ENCODE peak calls at places on chromosome 7, in four cellular contexts. One of them, this sample, is unnamed.

GRCh38 chr7:128937647-128938523 is at the start of gene IRF5:
- DNase-seq in body of pancreas: peak; percentile 82
- DNase-seq in heart left ventricle: peak; percentile 50
- DNase-seq in thyroid gland: peak; percentile 66
- DNase-seq in this sample: no peak

GRCh38 chr7:2824678-2825461 is 19.2 kb downstream of the GNA12 start:
- DNase-seq in body of pancreas: no peak
- DNase-seq in heart left ventricle: no peak
- DNase-seq in thyroid gland: no peak
- DNase-seq in this sample: peak; percentile 28

GRCh38 chr7:73995330-73995729 is 32.6 kb upstream of the ELN start:
- DNase-seq in body of pancreas: no peak
- DNase-seq in heart left ventricle: no peak
- DNase-seq in thyroid gland: no peak
- DNase-seq in this sample: no peak

GRCh38 chr7:28423919-28424514 is 11.7 kb downstream of the CREB5 start:
- DNase-seq in body of pancreas: no peak
- DNase-seq in heart left ventricle: no peak
- DNase-seq in thyroid gland: no peak
- DNase-seq in this sample: no peak

GRCh38 chr7:78260826-78261225 is 462.3 kb downstream of the PHTF2 start:
- DNase-seq in body of pancreas: no peak
- DNase-seq in heart left ventricle: no peak
- DNase-seq in thyroid gland: no peak
- DNase-seq in this sample: no peak

GRCh38 chr7:108459922-108460551 is 3.8 kb upstream of the NRCAM start:
- DNase-seq in body of pancreas: peak; percentile 48
- DNase-seq in heart left ventricle: no peak
- DNase-seq in thyroid gland: peak; percentile 34
- DNase-seq in this sample: peak; percentile 38

GRCh38 chr7:84454174-84454959 is 259.8 kb upstream of the SEMA3A start:
- DNase-seq in body of pancreas: no peak
- DNase-seq in heart left ventricle: no peak
- DNase-seq in thyroid gland: no peak
- DNase-seq in this sample: no peak

GRCh38 chr7:1235501-1236131 is 2.9 kb downstream of the UNCX start:
- DNase-seq in body of pancreas: no peak
- DNase-seq in heart left ventricle: no peak
- DNase-seq in thyroid gland: no peak
- DNase-seq in this sample: no peak

GRCh38 chr7:75056476-75056875 is 17.1 kb downstream of the RCC1L start:
- DNase-seq in body of pancreas: no peak
- DNase-seq in heart left ventricle: no peak
- DNase-seq in thyroid gland: no peak
- DNase-seq in this sample: no peak

DNA sequence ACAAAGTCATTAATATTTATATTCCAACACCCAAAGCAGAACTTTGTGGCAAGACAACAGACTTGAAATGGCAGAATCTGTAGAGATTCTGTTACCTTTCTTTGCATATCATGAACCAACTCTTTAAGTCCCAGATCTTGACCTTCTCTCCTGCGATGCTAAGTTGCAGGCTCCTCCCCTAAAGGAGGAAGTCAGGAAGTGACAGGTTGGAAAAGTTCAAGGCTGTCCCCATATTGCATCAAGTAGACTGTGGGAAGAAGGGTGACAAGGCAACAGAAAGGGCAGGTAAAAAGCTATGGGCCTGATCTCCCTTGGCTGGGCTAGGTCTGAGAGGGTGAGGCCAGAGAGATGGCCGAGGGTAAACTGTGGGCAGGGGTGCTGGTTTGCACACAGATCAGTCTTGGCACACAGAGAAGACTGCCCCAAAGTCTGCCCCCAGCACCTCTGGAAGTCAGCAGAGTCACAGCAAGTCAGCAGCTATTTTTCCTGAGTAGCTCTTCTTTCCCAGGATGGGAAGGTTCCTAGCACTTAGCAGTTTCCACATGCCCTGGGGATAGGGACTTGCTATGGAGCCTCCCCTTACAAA is 115.1 kb downstream of the RAPGEF5 start:
- DNase-seq in body of pancreas: no peak
- DNase-seq in heart left ventricle: no peak
- DNase-seq in thyroid gland: no peak
- DNase-seq in this sample: no peak
- H3K4me3 ChIP-seq in body of pancreas: no peak overlapping the region
- H3K4me3 ChIP-seq in heart left ventricle: no peak overlapping the region
- H3K4me3 ChIP-seq in thyroid gland: no peak overlapping the region
- H3K4me3 ChIP-seq in this sample: no peak overlapping the region

DNA sequence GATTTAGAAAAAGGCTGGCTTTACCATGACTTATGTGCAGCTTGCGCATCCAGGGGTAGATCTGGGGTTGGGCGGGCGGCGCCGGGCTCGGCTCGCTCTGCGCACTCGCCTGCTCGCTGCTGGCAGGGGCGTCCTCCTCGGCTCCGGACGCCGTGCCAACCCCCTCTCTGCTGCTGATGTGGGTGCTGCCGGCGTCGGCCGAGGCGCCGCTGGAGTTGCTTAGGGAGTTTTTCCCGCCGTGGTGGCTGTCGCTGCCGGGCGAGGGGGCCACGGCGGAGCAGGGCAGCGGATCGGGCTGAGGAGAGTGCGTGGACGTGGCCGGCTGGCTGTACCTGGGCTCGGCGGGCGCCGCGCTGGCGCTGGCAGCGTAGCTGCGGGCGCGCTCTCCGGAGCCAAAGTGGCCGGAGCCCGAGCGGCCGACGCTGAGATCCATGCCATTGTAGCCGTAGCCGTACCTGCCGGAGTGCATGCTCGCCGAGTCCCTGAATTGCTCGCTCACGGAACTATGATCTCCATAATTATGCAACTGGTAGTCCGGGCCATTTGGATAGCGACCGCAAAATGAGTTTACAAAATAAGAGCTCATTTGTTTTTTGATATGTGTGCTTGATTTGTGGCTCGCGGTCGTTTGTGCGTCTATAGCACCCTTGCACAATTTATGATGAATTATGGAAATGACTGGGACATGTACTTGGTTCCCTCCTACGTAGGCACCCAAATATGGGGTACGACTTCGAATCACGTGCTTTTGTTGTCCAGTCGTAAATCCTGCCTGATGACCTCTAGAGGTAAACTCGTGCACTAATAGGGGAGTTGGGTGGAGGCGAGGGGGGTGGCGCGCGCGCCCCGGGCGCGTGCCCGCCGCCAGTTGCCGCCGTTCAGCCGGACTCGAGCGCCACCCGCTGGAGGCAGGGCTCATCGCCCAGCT is at the start of gene HOXA5:
- DNase-seq in body of pancreas: peak; percentile 65
- DNase-seq in heart left ventricle: no peak
- DNase-seq in thyroid gland: no peak
- DNase-seq in this sample: peak; percentile 72
- TF ChIP-seq POLR2A in body of pancreas: peak; percentile 42
- TF ChIP-seq POLR2A in heart left ventricle: no peak
- TF ChIP-seq POLR2A in thyroid gland: peak; percentile 51
- TF ChIP-seq POLR2A in this sample: no peak

DNA sequence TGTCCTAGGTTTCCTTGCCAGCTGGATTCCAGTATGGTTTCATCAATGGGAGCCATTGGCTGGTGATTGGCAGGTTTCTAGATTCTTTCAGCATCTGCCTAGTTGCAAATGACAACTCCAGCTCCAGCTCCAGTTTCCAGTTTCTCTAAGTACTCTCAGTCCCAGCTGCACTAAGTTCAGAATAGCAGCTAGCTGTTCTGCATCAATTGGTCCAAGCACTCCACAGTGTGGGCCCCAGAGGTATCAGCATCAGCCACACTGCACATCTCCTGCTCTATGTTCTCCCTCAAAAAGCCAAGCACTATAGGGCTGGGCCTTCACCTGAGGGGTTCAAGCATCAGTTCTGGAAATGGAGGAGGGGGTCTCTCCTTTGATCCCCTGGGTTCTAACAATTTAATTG is 143.4 kb downstream of the VPS50 start:
- DNase-seq in body of pancreas: no peak
- DNase-seq in heart left ventricle: no peak
- DNase-seq in thyroid gland: no peak
- DNase-seq in this sample: no peak
- H3K27me3 ChIP-seq in body of pancreas: no peaks in the 10 kb centered on the region
- H3K27me3 ChIP-seq in heart left ventricle: no peaks in the 10 kb centered on the region
- H3K27me3 ChIP-seq in thyroid gland: no peaks in the 10 kb centered on the region
- H3K27me3 ChIP-seq in this sample: no peaks in the 10 kb centered on the region

GRCh38 chr7:43586251-43586900 is 3.5 kb downstream of the STK17A start:
- DNase-seq in body of pancreas: no peak
- DNase-seq in heart left ventricle: no peak
- DNase-seq in thyroid gland: no peak
- DNase-seq in this sample: no peak

GRCh38 chr7:43589133-43589478 is 6.2 kb downstream of the STK17A start:
- DNase-seq in body of pancreas: no peak
- DNase-seq in heart left ventricle: no peak
- DNase-seq in thyroid gland: no peak
- DNase-seq in this sample: no peak

GRCh38 chr7:43589728-43590127 is 6.8 kb downstream of the STK17A start:
- DNase-seq in body of pancreas: no peak
- DNase-seq in heart left ventricle: no peak
- DNase-seq in thyroid gland: no peak
- DNase-seq in this sample: no peak

GRCh38 chr7:43590862-43591550 is 8.1 kb downstream of the STK17A start:
- DNase-seq in body of pancreas: no peak
- DNase-seq in heart left ventricle: no peak
- DNase-seq in thyroid gland: no peak
- DNase-seq in this sample: no peak

DNA sequence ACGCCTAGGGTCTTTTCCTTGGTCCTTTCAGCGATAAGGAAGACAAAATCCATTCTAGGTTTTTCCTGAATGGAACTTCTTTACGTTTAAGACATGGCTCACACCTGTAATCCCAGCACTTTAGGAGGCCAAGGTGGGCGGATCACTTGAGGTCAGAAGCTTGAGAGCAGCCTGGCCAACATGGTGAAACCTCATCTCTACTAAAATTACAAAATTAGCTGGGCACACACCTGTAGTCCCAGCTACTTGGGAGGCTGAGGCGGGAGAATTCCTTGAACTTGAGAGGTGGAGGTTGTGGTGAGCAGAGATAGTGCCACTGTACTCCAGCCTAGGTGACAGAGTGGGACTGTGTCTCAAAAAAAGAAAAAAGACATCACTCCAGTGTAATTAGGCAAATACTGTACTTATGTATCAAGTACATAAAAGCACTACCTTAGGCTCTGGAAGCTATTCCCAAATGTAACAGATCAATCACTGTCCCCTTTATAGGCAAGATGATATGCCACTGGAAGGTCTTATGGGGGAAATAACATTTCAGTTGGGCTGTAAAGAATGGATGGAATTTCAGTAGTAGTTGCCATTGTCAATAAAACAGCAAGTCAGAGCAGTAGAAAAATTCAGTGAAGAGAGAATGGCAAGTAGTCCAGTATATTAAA is 5.7 kb downstream of the STK17A start:
- DNase-seq in body of pancreas: no peak
- DNase-seq in heart left ventricle: no peak
- DNase-seq in thyroid gland: no peak
- DNase-seq in this sample: no peak
- H3K4me3 ChIP-seq in body of pancreas: no peak overlapping the region
- H3K4me3 ChIP-seq in heart left ventricle: no peak overlapping the region
- H3K4me3 ChIP-seq in thyroid gland: no peak overlapping the region
- H3K4me3 ChIP-seq in this sample: no peak overlapping the region

DNA sequence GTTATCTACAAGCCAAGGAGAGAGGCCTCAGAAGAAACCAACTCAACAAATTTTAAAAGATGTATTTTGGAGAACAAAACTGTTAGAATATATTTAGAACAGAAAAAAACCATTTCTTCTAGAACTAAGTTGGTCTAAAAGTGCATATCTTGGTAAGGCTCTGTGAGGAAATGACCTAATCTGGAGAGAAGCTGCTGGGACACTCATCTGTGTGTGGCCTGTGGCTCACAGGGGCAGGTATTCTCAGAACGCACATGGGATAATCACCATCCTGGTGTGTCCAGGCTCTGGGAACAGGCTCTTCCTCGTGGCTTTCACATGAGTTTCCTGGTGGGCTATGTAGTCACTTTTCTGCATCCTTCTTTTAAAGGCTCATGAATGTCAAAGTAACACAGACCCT is 38.1 kb upstream of the PRSS1 start:
- DNase-seq in body of pancreas: no peak
- DNase-seq in heart left ventricle: no peak
- DNase-seq in thyroid gland: no peak
- DNase-seq in this sample: no peak
- TF ChIP-seq POLR2A in body of pancreas: peak; percentile 1
- TF ChIP-seq POLR2A in heart left ventricle: no peak
- TF ChIP-seq POLR2A in thyroid gland: no peak
- TF ChIP-seq POLR2A in this sample: no peak

DNA sequence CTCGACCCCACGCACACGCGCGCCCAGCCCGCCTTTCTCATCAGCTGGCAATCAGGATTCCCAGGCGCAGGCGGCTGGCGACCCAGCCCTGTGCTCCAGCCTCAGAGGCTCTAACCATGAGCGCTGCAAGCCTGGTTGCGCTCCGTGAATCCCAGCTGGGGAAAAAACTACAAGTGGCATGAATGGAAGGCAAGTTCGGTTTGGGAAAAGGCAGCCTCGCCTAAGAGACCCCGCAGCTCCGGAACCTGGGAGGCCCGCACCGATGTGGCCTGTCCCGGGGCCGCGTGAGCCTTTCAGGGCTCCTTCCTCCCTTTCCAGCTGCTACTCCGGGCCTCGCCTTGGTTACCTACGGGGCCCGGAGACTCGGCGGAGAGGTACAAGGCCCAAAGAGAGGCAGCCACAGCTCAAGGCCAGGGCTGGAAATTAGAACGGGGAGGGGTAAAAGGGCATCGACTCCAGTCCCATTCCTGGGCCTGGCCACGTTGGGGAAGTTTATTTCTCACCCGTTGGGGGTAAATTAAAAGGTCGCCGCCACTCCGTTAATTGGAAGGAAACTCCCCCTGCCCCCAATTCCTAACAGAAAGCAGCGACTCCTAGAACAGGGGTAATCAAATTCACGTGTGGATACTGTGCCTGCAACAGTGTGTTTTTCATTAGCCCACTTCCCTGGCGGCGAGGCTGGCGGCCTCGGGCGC is 1.3 kb upstream of the HOXA9 start:
- DNase-seq in body of pancreas: no peak
- DNase-seq in heart left ventricle: peak; percentile 16
- DNase-seq in thyroid gland: no peak
- DNase-seq in this sample: no peak
- H3K27me3 ChIP-seq in body of pancreas: no peaks in the 10 kb centered on the region
- H3K27me3 ChIP-seq in heart left ventricle: peaks cover 82% of the 10 kb centered on the region
- H3K27me3 ChIP-seq in thyroid gland: peaks cover 83% of the 10 kb centered on the region
- H3K27me3 ChIP-seq in this sample: peaks cover 4% of the 10 kb centered on the region